ENCODE peak calls at places on chromosome 5, in four cellular contexts. M is GM12865, P is SK-N-SH, Z is heart left ventricle. I is an unnamed sample.

GRCh38 chr5:132209131-132209530 is 18.5 kb downstream of the P4HA2 start:
- DNase-seq in P (no peak), Z (no peak), M (no peak), I (no peak)

GRCh38 chr5:43045236-43045635 is 5.1 kb upstream of the ANXA2R start:
- DNase-seq in P (no peak), Z (no peak), M (no peak), I (no peak)

GRCh38 chr5:673140-673836 is 19.9 kb downstream of the TPPP start:
- DNase-seq in M (no peak), P (peak), Z (peak), I (no peak)

GRCh38 chr5:64347308-64347707 is 158.5 kb upstream of the RGS7BP start:
- DNase-seq in P (no peak), Z (no peak), M (no peak), I (no peak)

GRCh38 chr5:111930905-111931461 is 174.0 kb upstream of the NREP start:
- DNase-seq in P (no peak), Z (no peak), M (no peak), I (no peak)

GRCh38 chr5:151295801-151296477 is 7.6 kb downstream of the SLC36A3 start:
- DNase-seq in M (no peak), Z (no peak), P (no peak), I (no peak)

GRCh38 chr5:10145922-10146321 is 103.8 kb downstream of the ATPSCKMT start:
- DNase-seq in M (peak), Z (no peak), P (peak), I (no peak)

GRCh38 chr5:55601209-55601618 is 66.5 kb upstream of the PLPP1 start:
- DNase-seq in M (no peak), P (no peak), Z (peak), I (peak)

GRCh38 chr5:154368041-154368800 is 77.6 kb upstream of the SAP30L start:
- DNase-seq in M (no peak), Z (peak), P (peak), I (no peak)

GRCh38 chr5:91092859-91093843 is 290.0 kb downstream of the ARRDC3 start:
- DNase-seq in M (no peak), Z (no peak), P (no peak), I (no peak)

GRCh38 chr5:167754501-167754941 is 536.9 kb upstream of the WWC1 start:
- DNase-seq in P (no peak), Z (no peak), M (no peak), I (no peak)

GRCh38 chr5:143263272-143263810 is 140.1 kb downstream of the NR3C1 start:
- DNase-seq in Z (no peak), M (no peak), P (no peak), I (no peak)

GRCh38 chr5:73998496-73998895 is 372.5 kb downstream of the ARHGEF28 start:
- DNase-seq in Z (no peak), P (no peak), M (no peak), I (no peak)

GRCh38 chr5:159844725-159845124 is 71.6 kb upstream of the ADRA1B start:
- DNase-seq in M (no peak), P (no peak), Z (no peak), I (no peak)

GRCh38 chr5:72531496-72532190 is 24.4 kb upstream of the ZNF366 start:
- DNase-seq in P (no peak), M (no peak), Z (no peak), I (no peak)

GRCh38 chr5:149561848-149562247 is 10.6 kb upstream of the CSNK1A1 start:
- DNase-seq in Z (no peak), M (no peak), P (peak), I (no peak)

GRCh38 chr5:71778678-71779276 is 59.7 kb downstream of the CARTPT start:
- DNase-seq in M (peak), Z (no peak), P (peak), I (no peak)

GRCh38 chr5:74767579-74767913 is 497 bp downstream of the NSA2 start:
- DNase-seq in P (no peak), Z (no peak), M (peak), I (no peak)

GRCh38 chr5:57370376-57370775 is 112.2 kb downstream of the ACTBL2 start:
- DNase-seq in M (no peak), Z (no peak), P (no peak), I (no peak)

GRCh38 chr5:181215997-181216982 is 6.8 kb upstream of the TRIM41 start:
- DNase-seq in P (no peak), Z (no peak), M (no peak), I (no peak)

GRCh38 chr5:141716009-141716408 is 34.0 kb upstream of the ARAP3 start:
- DNase-seq in Z (no peak), P (no peak), M (no peak), I (no peak)

GRCh38 chr5:66742083-66742895 is 146.1 kb downstream of the MAST4 start:
- DNase-seq in Z (peak), M (peak), P (peak), I (no peak)

GRCh38 chr5:111848374-111848914 is 91.5 kb upstream of the NREP start:
- DNase-seq in P (no peak), M (peak), Z (no peak), I (no peak)

GRCh38 chr5:88688981-88689661 is 193.9 kb downstream of the MEF2C start:
- DNase-seq in Z (no peak), M (no peak), P (no peak), I (no peak)

GRCh38 chr5:172602712-172603289 is 38.3 kb upstream of the NEURL1B start:
- DNase-seq in Z (no peak), P (no peak), M (no peak), I (no peak)

GRCh38 chr5:34684281-34684979 is 28.3 kb downstream of the RAI14 start:
- DNase-seq in Z (peak), P (peak), M (no peak), I (no peak)

GRCh38 chr5:34585601-34586104 is 70.5 kb upstream of the RAI14 start:
- DNase-seq in Z (no peak), P (no peak), M (peak), I (no peak)

GRCh38 chr5:160792732-160793454 is 59.1 kb downstream of the ATP10B start:
- DNase-seq in P (no peak), M (no peak), Z (no peak), I (no peak)

GRCh38 chr5:107526263-107526937 is 144.3 kb downstream of the EFNA5 start:
- DNase-seq in P (no peak), Z (no peak), M (no peak), I (no peak)

GRCh38 chr5:171797563-171797962 is 11.9 kb downstream of the SMIM23 start:
- DNase-seq in P (no peak), Z (no peak), M (no peak), I (no peak)

GRCh38 chr5:56144211-56144610 is 88.9 kb downstream of the ANKRD55 start:
- DNase-seq in P (no peak), M (no peak), Z (no peak), I (no peak)

GRCh38 chr5:50699737-50700136 is 33.3 kb downstream of the PARP8 start:
- DNase-seq in Z (no peak), P (no peak), M (no peak), I (no peak)

GRCh38 chr5:168611163-168611562 is 32.0 kb upstream of the PANK3 start:
- DNase-seq in Z (no peak), M (no peak), P (no peak), I (no peak)

GRCh38 chr5:122173484-122174191 is 44.3 kb downstream of the ZNF474 start:
- DNase-seq in Z (no peak), P (no peak), M (no peak), I (no peak)

GRCh38 chr5:34562791-34563190 is 93.3 kb upstream of the RAI14 start:
- DNase-seq in P (no peak), Z (no peak), M (no peak), I (no peak)

GRCh38 chr5:71923755-71924154 is 183.5 kb upstream of the MAP1B start:
- DNase-seq in M (no peak), Z (no peak), P (no peak), I (no peak)

GRCh38 chr5:65307088-65307487 is 174.6 kb downstream of the ADAMTS6 start:
- DNase-seq in Z (no peak), P (no peak), M (no peak), I (no peak)

GRCh38 chr5:82419559-82420332 is 141.6 kb upstream of the RPS23 start:
- DNase-seq in P (peak), Z (no peak), M (no peak), I (no peak)

GRCh38 chr5:95803271-95804148 is 19.0 kb downstream of the GLRX start:
- DNase-seq in M (no peak), Z (no peak), P (no peak), I (no peak)

GRCh38 chr5:25119654-25120053 is 474.9 kb upstream of the CDH10 start:
- DNase-seq in Z (no peak), M (no peak), P (peak), I (no peak)
- TF ChIP-seq CTCF in Z (no peak), M (no peak), P (peak), I (no peak)

GRCh38 chr5:158011420-158011819 is 152.5 kb upstream of the CLINT1 start:
- DNase-seq in M (no peak), P (no peak), Z (no peak), I (no peak)

GRCh38 chr5:158010831-158011230 is 151.9 kb upstream of the CLINT1 start:
- DNase-seq in M (no peak), Z (no peak), P (no peak), I (no peak)

GRCh38 chr5:158013303-158013702 is 154.4 kb upstream of the CLINT1 start:
- DNase-seq in P (no peak), M (no peak), Z (no peak), I (no peak)

GRCh38 chr5:158014367-158014766 is 155.4 kb upstream of the CLINT1 start:
- DNase-seq in M (no peak), Z (no peak), P (no peak), I (no peak)

DNA sequence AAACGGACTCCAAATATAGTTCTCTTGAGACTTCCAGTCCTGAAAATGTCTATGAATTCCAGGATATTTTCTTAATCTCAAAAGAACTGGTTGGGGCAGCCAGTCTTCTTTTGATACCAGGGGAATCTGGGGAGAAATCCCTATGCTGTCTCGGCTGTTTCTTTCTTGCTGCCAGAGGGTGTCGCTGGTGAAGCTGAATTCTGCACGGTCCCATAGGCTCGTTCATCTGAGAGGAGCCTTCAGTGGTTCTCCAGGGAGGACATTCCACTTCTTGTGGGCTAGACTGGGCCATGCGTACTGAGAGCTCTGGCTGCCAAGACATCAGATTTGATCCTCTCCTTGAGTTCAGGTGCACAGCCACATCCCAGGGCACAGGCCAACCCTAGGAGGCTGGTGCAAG is 155.0 kb upstream of the CLINT1 start:
- DNase-seq in Z (peak), P (no peak), M (peak), I (no peak)
- TF ChIP-seq CTCF in Z (peak), P (peak), M (peak), I (no peak)

DNA sequence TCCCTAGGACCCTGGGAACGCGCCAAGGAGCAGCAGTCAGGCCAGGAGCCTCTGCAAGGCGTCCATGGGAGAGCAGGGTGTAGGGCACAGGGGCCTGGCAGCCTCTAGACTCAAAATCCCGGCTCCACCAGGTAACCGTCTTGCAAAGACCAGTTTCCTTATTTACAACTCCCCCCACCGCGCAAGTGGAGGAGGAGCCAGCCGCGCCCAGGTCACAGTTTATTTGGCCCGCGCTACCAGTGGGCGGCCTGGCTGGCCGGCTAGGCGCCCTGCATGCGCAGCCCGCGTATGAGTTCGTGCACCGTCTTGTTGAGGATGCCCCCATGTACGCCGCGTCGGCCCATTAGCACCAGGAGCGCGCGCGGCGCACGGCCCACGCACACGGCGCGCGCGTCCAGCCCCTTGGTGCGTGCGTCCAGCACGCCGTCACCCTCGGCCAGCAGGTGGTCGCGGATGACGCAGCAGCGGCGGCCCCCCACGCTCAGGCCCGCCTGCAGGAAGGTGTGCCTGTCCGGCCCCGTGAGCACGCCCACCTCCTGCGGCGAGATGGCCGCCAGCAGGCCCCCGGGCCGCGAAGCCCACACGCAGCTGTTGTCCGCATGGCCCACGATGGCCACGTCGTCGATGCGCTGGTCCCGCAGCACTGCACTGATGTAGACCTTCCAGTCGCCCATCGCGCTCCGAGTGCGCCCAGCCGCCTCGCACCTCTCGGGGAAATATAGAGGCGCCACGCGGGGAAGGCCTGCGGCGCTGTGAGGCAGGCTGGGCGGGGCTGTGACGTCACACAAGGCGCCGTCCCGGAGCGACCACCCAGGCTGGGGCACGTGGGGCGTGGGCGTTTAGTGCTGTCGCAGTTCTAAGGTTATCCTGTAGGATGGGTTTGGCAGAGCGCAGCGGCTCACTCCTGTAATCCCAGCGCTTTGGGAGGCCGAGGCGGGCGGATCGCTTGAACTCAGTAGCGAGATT is at the start of gene PFN3:
- DNase-seq in Z (no peak), M (no peak), P (no peak), I (no peak)
- TF ChIP-seq CTCF in Z (no peak), M (no peak), P (no peak), I (no peak)

DNA sequence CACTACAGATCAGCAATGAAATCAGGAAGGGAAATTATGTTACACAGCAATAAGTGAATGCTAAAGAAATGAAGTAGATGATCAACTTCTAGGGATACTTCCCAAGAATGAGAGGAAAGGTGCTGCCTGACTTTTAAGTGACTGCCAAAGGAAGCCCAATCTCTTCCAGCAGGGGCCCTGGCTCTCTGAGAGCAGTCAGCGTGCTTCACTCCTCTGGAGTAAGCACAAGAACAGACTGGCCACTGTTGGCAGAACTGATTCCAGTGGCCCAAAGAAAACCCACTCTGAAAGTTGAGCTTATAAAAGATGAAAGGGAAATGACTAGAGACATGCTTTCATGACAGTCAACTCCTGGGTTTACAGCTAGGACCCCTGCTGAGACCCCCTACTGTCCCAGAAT is 41.8 kb downstream of the MTMR12 start:
- DNase-seq in Z (no peak), P (no peak), M (no peak), I (no peak)
- TF ChIP-seq CTCF in Z (no peak), P (no peak), M (no peak), I (no peak)

GRCh38 chr5:137218471-137218870 is 280.7 kb downstream of the SPOCK1 start:
- DNase-seq in P (no peak), M (no peak), Z (no peak), I (peak)

GRCh38 chr5:137221914-137222313 is 277.2 kb downstream of the SPOCK1 start:
- DNase-seq in Z (no peak), P (peak), M (no peak), I (no peak)

GRCh38 chr5:137218896-137219295 is 280.2 kb downstream of the SPOCK1 start:
- DNase-seq in P (no peak), M (no peak), Z (no peak), I (no peak)

GRCh38 chr5:137217599-137218200 is 281.4 kb downstream of the SPOCK1 start:
- DNase-seq in P (no peak), Z (no peak), M (no peak), I (peak)

DNA sequence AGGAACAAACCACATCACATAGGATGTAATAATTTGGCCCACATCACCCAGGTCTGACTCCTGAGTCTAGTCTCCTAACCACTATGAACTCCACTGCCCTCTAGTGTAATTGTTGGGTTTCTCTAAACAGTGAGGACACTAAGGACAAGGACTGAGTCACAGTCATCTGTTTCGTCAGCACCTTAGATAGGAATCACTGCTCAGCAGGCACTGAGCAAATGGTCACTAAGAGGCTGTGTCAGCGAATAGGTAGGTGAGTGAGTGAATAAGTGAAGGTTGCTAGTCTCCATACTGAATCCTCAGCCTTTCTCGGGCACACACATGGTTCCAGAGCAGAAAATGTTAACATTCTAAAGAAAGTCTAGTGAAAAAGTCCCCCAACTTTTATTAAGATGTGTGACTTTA is 278.6 kb downstream of the SPOCK1 start:
- DNase-seq in M (peak), Z (no peak), P (peak), I (peak)
- TF ChIP-seq CTCF in M (peak), Z (peak), P (peak), I (no peak)